ENCODE peak calls at places on chromosome 12, in six cellular contexts. Z is progenitor cell of endocrine pancreas, O is GM10248, K is MCF 10A, I is breast epithelium, E is WTC11. X is an unnamed sample.
A peak's percentile ranks its signal among the peaks of the same experiment; 100 is the strongest.

GRCh38 chr12:56157201-56158028 is 744 bp upstream of the MYL6 start:
- DNase-seq in K (peak; percentile 80), O (peak; percentile 81), I (peak; percentile 77), E (peak; percentile 79), Z (peak; percentile 69), X (peak; percentile 66)

GRCh38 chr12:11746024-11746771 is 96.7 kb downstream of the ETV6 start:
- DNase-seq in I (no peak), E (no peak), K (peak; percentile 90), Z (no peak), O (no peak), X (no peak)

GRCh38 chr12:16110596-16110995 is 166.9 kb downstream of the SLC15A5 start:
- DNase-seq in K (no peak), O (no peak), E (no peak), I (no peak), Z (no peak), X (no peak)

GRCh38 chr12:120119395-120119973 is 2.9 kb upstream of the RAB35 start:
- DNase-seq in K (peak; percentile 24), Z (no peak), O (peak; percentile 56), E (no peak), I (no peak), X (no peak)

GRCh38 chr12:111741235-111741812 is 25.4 kb upstream of the ALDH2 start:
- DNase-seq in I (no peak), E (no peak), K (no peak), O (no peak), Z (no peak), X (no peak)

GRCh38 chr12:78898416-78898815 is 33.8 kb downstream of the SYT1 start:
- DNase-seq in O (no peak), K (peak; percentile 15), E (no peak), Z (no peak), I (no peak), X (no peak)

GRCh38 chr12:101231626-101232025 is 21.6 kb upstream of the SLC5A8 start:
- DNase-seq in Z (no peak), K (no peak), I (no peak), E (no peak), O (no peak), X (no peak)

GRCh38 chr12:3341594-3341993 is 149.4 kb upstream of the PRMT8 start:
- DNase-seq in I (no peak), O (no peak), K (no peak), Z (no peak), E (no peak), X (no peak)

GRCh38 chr12:130347588-130347987 is 9.9 kb downstream of the PIWIL1 start:
- DNase-seq in K (no peak), E (no peak), I (no peak), Z (no peak), O (no peak), X (no peak)

GRCh38 chr12:68855771-68856170 is 47.8 kb downstream of the MDM2 start:
- DNase-seq in E (no peak), K (no peak), I (no peak), Z (no peak), O (no peak), X (no peak)

GRCh38 chr12:45660330-45660729 is 69.2 kb upstream of the ARID2 start:
- DNase-seq in I (no peak), O (no peak), K (peak; percentile 83), Z (no peak), E (no peak), X (no peak)

GRCh38 chr12:63978519-63978918 is 134.0 kb downstream of the SRGAP1 start:
- DNase-seq in Z (no peak), I (no peak), E (no peak), O (no peak), K (peak; percentile 87), X (no peak)

GRCh38 chr12:6613015-6613775 is 6.0 kb upstream of the CHD4 start:
- DNase-seq in K (peak; percentile 66), Z (no peak), I (peak; percentile 82), E (peak; percentile 56), O (peak; percentile 43), X (no peak)

GRCh38 chr12:115922952-115923564 is 354.4 kb downstream of the MED13L start:
- DNase-seq in Z (no peak), I (no peak), E (no peak), K (peak; percentile 23), O (no peak), X (no peak)

GRCh38 chr12:30796508-30796780 is 41.7 kb upstream of the CAPRIN2 start:
- DNase-seq in E (peak; percentile 70), K (peak; percentile 65), O (no peak), Z (no peak), I (no peak), X (no peak)

DNA sequence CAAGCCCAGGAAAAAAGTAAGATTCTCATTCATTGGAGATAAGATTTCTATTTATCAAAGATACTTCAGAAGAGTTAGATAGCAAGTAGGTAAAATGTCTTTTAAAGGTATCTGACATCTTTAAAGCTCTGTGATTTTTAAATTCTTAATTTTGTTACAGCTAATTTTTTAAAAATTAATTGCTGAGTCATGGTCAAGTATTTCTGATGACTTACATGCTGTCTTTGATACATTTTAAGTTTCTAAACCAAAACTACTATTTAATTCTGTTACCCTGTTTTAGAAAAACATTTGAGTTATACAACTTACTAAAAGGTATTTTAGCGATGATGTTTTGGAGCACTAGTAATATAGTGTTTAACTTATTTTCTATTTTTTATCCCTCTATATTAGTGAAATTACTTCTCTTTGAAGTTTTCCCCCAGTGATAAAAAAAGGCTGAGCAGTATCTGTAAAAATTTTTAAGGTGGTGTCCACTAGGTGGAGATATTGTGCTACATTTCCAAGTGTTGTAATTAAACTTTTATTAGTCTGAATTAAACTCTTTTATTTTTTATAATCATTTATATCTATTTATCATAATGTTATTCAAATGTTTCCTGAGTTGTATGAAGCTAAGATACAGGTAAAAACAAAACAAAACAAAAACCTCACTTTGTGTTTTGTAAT is 11.5 kb downstream of the ALG10 start:
- DNase-seq in K (peak; percentile 39), I (no peak), Z (no peak), O (peak; percentile 3), E (no peak), X (no peak)
- TF ChIP-seq CTCF in K (peak; percentile 58), I (peak; percentile 41), Z (peak; percentile 73), O (peak; percentile 49), E (peak; percentile 17), X (peak; percentile 85)

GRCh38 chr12:49583361-49584094 is 15.6 kb upstream of the MCRS1 start:
- DNase-seq in Z (no peak), K (no peak), O (no peak), I (no peak), E (no peak), X (no peak)

GRCh38 chr12:49582840-49583239 is 14.9 kb upstream of the MCRS1 start:
- DNase-seq in O (no peak), K (no peak), E (no peak), I (no peak), Z (no peak), X (no peak)

GRCh38 chr12:49578471-49579112 is 10.7 kb upstream of the MCRS1 start:
- DNase-seq in Z (no peak), E (no peak), I (no peak), K (no peak), O (no peak), X (no peak)

GRCh38 chr12:49582201-49582600 is 14.3 kb upstream of the MCRS1 start:
- DNase-seq in E (no peak), Z (no peak), O (peak; percentile 40), I (no peak), K (no peak), X (no peak)

GRCh38 chr12:49580572-49581535 is 12.9 kb upstream of the MCRS1 start:
- DNase-seq in O (peak; percentile 79), Z (peak; percentile 81), I (no peak), E (peak; percentile 94), K (peak; percentile 86), X (no peak)
- TF ChIP-seq CTCF in O (peak; percentile 91), Z (peak; percentile 93), I (peak; percentile 71), E (peak; percentile 66), K (peak; percentile 75), X (peak; percentile 88)

GRCh38 chr12:124560519-124560918 is 6.9 kb downstream of the NCOR2 start:
- DNase-seq in Z (no peak), K (no peak), O (no peak), I (no peak), E (no peak), X (no peak)

GRCh38 chr12:124559182-124560017 is 8.0 kb downstream of the NCOR2 start:
- DNase-seq in E (no peak), Z (no peak), I (no peak), O (no peak), K (no peak), X (no peak)

GRCh38 chr12:124562796-124563181 is 4.6 kb downstream of the NCOR2 start:
- DNase-seq in O (no peak), E (no peak), I (no peak), K (no peak), Z (no peak), X (no peak)

GRCh38 chr12:124562018-124562795 is 5.2 kb downstream of the NCOR2 start:
- DNase-seq in E (no peak), K (no peak), I (no peak), O (no peak), Z (no peak), X (no peak)

DNA sequence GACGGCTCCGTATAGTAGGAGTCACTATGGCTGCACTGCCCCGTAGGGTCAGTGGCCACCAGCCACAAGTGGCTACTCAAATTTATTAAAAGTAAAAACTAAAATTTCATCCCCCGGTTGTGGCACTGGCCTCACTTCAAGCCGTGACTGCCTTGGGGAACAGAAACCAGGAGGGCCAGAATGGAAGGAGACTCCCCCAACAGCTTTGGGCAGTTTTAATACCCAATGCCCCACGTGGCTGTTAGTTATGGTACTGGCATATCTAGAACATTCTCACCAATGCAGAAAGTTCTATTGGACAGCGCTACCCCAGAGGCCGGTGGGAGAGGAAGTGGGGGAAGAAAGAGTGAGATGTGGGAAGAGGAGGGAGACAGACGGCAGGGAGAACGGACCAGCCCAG is 6.2 kb downstream of the NCOR2 start:
- DNase-seq in I (no peak), Z (no peak), O (no peak), E (no peak), K (no peak), X (no peak)
- TF ChIP-seq CTCF in I (no peak), Z (no peak), O (no peak), E (no peak), K (no peak), X (no peak)

GRCh38 chr12:91922674-91923073 is 223.0 kb downstream of the BTG1 start:
- DNase-seq in K (no peak), O (no peak), I (no peak), Z (no peak), E (no peak), X (no peak)
- TF ChIP-seq CTCF in K (no peak), O (no peak), I (no peak), Z (no peak), E (no peak), X (no peak)

GRCh38 chr12:52175411-52176350 is 16.1 kb downstream of the KRT80 start:
- DNase-seq in I (no peak), Z (no peak), K (peak; percentile 95), E (no peak), O (no peak), X (no peak)
- TF ChIP-seq CTCF in I (no peak), Z (no peak), K (peak; percentile 36), E (no peak), O (no peak), X (peak; percentile 28)

GRCh38 chr12:29148065-29148957 is 767 bp upstream of the FAR2 start:
- DNase-seq in I (no peak), K (peak; percentile 26), O (peak; percentile 49), Z (no peak), E (peak; percentile 12), X (no peak)
- TF ChIP-seq CTCF in I (no peak), K (no peak), O (no peak), Z (no peak), E (no peak), X (peak; percentile 49)

GRCh38 chr12:60501124-60501729 is 905.4 kb downstream of the SLC16A7 start:
- DNase-seq in I (no peak), Z (no peak), O (no peak), E (no peak), K (peak; percentile 41), X (no peak)
- TF ChIP-seq CTCF in I (no peak), Z (no peak), O (no peak), E (no peak), K (peak; percentile 25), X (no peak)